ENCODE peak calls at places on chromosome 20, in four cellular contexts. E is upper lobe of right lung, P is progenitor cell of endocrine pancreas, F is A549. K is an unnamed sample.

GRCh38 chr20:40980828-40981310 is 47.8 kb upstream of the TOP1 start:
- DNase-seq in P (no peak), E (no peak), F (no peak), K (no peak)

GRCh38 chr20:25051386-25052155 is 6.4 kb downstream of the ACSS1 start:
- DNase-seq in P (no peak), F (no peak), E (no peak), K (no peak)

GRCh38 chr20:6504179-6504578 is 263.3 kb upstream of the BMP2 start:
- DNase-seq in F (no peak), P (no peak), E (no peak), K (no peak)

GRCh38 chr20:24994186-24994465 is 1.6 kb upstream of the APMAP start:
- DNase-seq in P (no peak), F (no peak), E (no peak), K (no peak)

GRCh38 chr20:1308702-1309095 is 20.2 kb downstream of the SDCBP2 start:
- DNase-seq in F (no peak), P (no peak), E (no peak), K (no peak)

GRCh38 chr20:21149344-21149743 is 23.5 kb downstream of the KIZ start:
- DNase-seq in E (no peak), P (no peak), F (no peak), K (no peak)

GRCh38 chr20:37202267-37202943 is 23.1 kb upstream of the MROH8 start:
- DNase-seq in F (peak; percentile 72), E (no peak), P (no peak), K (no peak)

GRCh38 chr20:22462975-22463914 is 121.1 kb downstream of the FOXA2 start:
- DNase-seq in P (no peak), E (no peak), F (peak; percentile 48), K (no peak)

GRCh38 chr20:49482621-49483017 is at the start of gene KCNB1:
- DNase-seq in P (peak; percentile 85), F (peak; percentile 31), E (peak; percentile 71), K (peak; percentile 54)

GRCh38 chr20:19683168-19683567 is 74.9 kb upstream of the RIN2 start:
- DNase-seq in P (no peak), E (no peak), F (no peak), K (no peak)

GRCh38 chr20:61710108-61710507 is 355.6 kb downstream of the TAF4 start:
- DNase-seq in F (no peak), P (no peak), E (no peak), K (no peak)

GRCh38 chr20:45872626-45873025 is 8.4 kb upstream of the ZSWIM1 start:
- DNase-seq in F (no peak), P (no peak), E (no peak), K (no peak)

GRCh38 chr20:53750827-53751393 is 157.3 kb upstream of the ZNF217 start:
- DNase-seq in E (no peak), P (no peak), F (no peak), K (no peak)

GRCh38 chr20:41173161-41173721 is 35.9 kb downstream of the PLCG1 start:
- DNase-seq in F (peak; percentile 60), P (peak; percentile 76), E (peak; percentile 88), K (peak; percentile 81)

GRCh38 chr20:45845452-45845851 is 11.7 kb downstream of the ACOT8 start:
- DNase-seq in P (no peak), E (no peak), F (no peak), K (no peak)

GRCh38 chr20:38460040-38460623 is 12.5 kb upstream of the RALGAPB start:
- DNase-seq in E (no peak), F (peak; percentile 88), P (no peak), K (no peak)

GRCh38 chr20:44583179-44583578 is 800 bp downstream of the PKIG start:
- DNase-seq in F (no peak), P (no peak), E (no peak), K (no peak)

GRCh38 chr20:19692685-19693119 is 65.4 kb upstream of the RIN2 start:
- DNase-seq in P (peak; percentile 56), F (peak; percentile 61), E (peak; percentile 77), K (peak; percentile 56)

GRCh38 chr20:37518606-37519507 is 2.2 kb upstream of the NNAT start:
- DNase-seq in E (peak; percentile 72), P (no peak), F (no peak), K (no peak)

GRCh38 chr20:61259741-61260140 is 7.7 kb downstream of the CDH4 start:
- DNase-seq in E (no peak), P (no peak), F (no peak), K (no peak)

GRCh38 chr20:36313936-36314335 is 7.8 kb downstream of the DLGAP4 start:
- DNase-seq in F (no peak), E (peak; percentile 48), P (no peak), K (no peak)

GRCh38 chr20:53966774-53967398 is 103.5 kb downstream of the BCAS1 start:
- DNase-seq in F (no peak), P (no peak), E (no peak), K (no peak)

GRCh38 chr20:47784599-47785320 is 521 bp downstream of the SULF2 start:
- DNase-seq in P (peak; percentile 29), F (peak; percentile 74), E (no peak), K (no peak)

GRCh38 chr20:24339179-24339578 is 130.2 kb upstream of the SYNDIG1 start:
- DNase-seq in E (no peak), F (no peak), P (no peak), K (no peak)

GRCh38 chr20:2301164-2301622 is 5.4 kb downstream of the TGM3 start:
- DNase-seq in P (no peak), F (peak; percentile 42), E (peak; percentile 74), K (peak; percentile 77)

GRCh38 chr20:19257201-19257600 is 44.8 kb downstream of the SLC24A3 start:
- DNase-seq in F (no peak), E (no peak), P (no peak), K (no peak)

GRCh38 chr20:61449916-61450315 is 197.9 kb downstream of the CDH4 start:
- DNase-seq in E (no peak), F (peak; percentile 31), P (no peak), K (no peak)

GRCh38 chr20:6566821-6567220 is 200.7 kb upstream of the BMP2 start:
- DNase-seq in F (no peak), P (no peak), E (no peak), K (no peak)

GRCh38 chr20:18276821-18277220 is 11.5 kb upstream of the ZNF133 start:
- DNase-seq in P (peak; percentile 72), E (peak; percentile 74), F (peak; percentile 78), K (peak; percentile 65)

GRCh38 chr20:10665791-10666190 is 8.0 kb downstream of the JAG1 start:
- DNase-seq in E (no peak), P (no peak), F (no peak), K (no peak)

GRCh38 chr20:675453-676314 is at the start of gene SCRT2:
- DNase-seq in E (peak; percentile 90), P (peak; percentile 85), F (peak; percentile 60), K (peak; percentile 78)

GRCh38 chr20:54550776-54551396 is 75.5 kb downstream of the DOK5 start:
- DNase-seq in F (no peak), P (no peak), E (no peak), K (no peak)

GRCh38 chr20:2217857-2218529 is 77.8 kb upstream of the TGM3 start:
- DNase-seq in P (no peak), F (no peak), E (no peak), K (no peak)

GRCh38 chr20:18701969-18702368 is 111.6 kb upstream of the SCP2D1 start:
- DNase-seq in F (no peak), P (no peak), E (no peak), K (no peak)

GRCh38 chr20:62241501-62241900 is 3.2 kb downstream of the OSBPL2 start:
- DNase-seq in P (no peak), E (no peak), F (no peak), K (no peak)

GRCh38 chr20:36493013-36493800 is 48.1 kb upstream of the MYL9 start:
- DNase-seq in P (no peak), F (peak; percentile 28), E (no peak), K (peak; percentile 46)

GRCh38 chr20:49466114-49466912 is 16.2 kb downstream of the KCNB1 start:
- DNase-seq in P (no peak), E (no peak), F (no peak), K (no peak)

GRCh38 chr20:4944518-4944917 is 56.8 kb downstream of the SLC23A2 start:
- DNase-seq in P (no peak), F (no peak), E (no peak), K (no peak)

GRCh38 chr20:7392551-7392950 is 547.7 kb downstream of the HAO1 start:
- DNase-seq in P (no peak), E (no peak), F (no peak), K (no peak)

GRCh38 chr20:44614525-44614924 is 32.1 kb downstream of the PKIG start:
- DNase-seq in F (no peak), E (peak; percentile 53), P (no peak), K (no peak)

DNA sequence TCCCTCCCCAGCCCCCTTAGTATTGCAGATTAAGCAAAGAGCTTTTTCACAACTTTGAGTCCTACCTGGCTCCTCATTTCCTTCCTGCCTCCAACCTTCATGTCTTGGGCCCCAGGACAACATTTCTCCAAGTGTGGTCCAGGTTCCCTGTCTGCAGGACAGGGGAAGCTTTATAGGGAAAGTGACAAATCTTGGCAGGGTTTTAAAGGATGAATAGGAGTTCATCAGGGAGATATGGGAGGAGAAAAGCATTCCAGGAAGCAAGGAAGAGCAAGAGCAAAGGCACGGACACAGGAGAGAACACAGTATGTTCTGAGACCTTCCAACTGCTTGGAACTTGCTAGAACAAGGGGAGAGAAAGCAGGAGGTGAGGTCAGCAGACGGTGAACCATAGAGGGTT is 1.9 kb downstream of the BPIFB1 start:
- DNase-seq in F (no peak), P (no peak), E (no peak), K (no peak)
- TF ChIP-seq CTCF in F (no peak), P (no peak), E (no peak), K (no peak)

DNA sequence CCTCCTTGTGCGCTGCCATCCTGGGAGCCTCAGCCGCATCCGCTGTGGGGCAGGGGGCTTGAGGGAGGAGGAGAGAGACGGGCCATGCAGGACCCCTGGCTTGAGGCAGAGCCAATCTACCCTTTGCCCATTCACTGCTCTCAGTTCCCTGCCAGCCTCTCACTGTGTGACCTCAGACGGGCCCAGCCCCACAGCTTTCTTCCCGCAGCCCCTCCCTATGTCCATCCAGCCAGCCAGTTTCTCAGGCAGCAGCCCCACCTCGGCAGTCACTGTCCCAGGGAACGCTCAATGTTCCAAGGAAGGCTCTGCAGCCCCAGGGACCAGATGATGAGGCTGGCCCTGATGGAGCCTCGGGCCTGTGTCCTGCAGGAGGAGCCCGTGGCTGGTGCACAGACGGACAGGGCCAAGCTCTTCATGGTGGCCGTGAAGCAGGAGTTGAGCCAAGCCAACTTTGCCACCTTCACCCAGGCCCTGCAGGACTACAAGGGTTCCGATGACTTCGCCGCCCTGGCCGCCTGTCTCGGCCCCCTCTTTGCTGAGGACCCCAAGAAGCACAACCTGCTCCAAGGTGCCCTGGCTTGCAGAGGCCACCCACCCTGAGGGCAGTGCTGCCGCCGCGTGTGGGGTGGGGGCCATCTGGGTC is 3.9 kb upstream of the TNFRSF6B start:
- DNase-seq in E (no peak), F (peak; percentile 76), P (no peak), K (no peak)
- TF ChIP-seq CTCF in E (no peak), F (no peak), P (no peak), K (no peak)

GRCh38 chr20:34955232-34956040 is at the start of the genes GSS and MYH7B:
- DNase-seq in P (peak; percentile 100), F (peak; percentile 97), E (peak; percentile 99), K (peak; percentile 97)
- TF ChIP-seq CTCF in P (peak; percentile 47), F (peak; percentile 62), E (peak; percentile 47), K (peak; percentile 50)

GRCh38 chr20:56716806-56717205 is 87.7 kb downstream of the TFAP2C start:
- DNase-seq in P (no peak), F (no peak), E (no peak), K (no peak)
- TF ChIP-seq CTCF in P (no peak), F (no peak), E (no peak), K (no peak)